ENCODE peak calls at places on chromosomes 6 and 20, in six cellular contexts. One of them, this sample, is unnamed.
A peak's percentile ranks its signal among the peaks of the same experiment; 100 is the strongest.

GRCh38 chr6:83927470-83927869 is 68.0 kb downstream of the CYB5R4 start:
- DNase-seq in GM13977: no peak
- DNase-seq in GM12865: no peak
- DNase-seq in prostate gland: no peak
- DNase-seq in suprapubic skin: no peak
- DNase-seq in AG10803: no peak
- DNase-seq in this sample: no peak

GRCh38 chr20:9015984-9016324 is 52.9 kb upstream of the PLCB4 start:
- DNase-seq in GM13977: no peak
- DNase-seq in GM12865: no peak
- DNase-seq in prostate gland: no peak
- DNase-seq in suprapubic skin: no peak
- DNase-seq in AG10803: peak; percentile 93
- DNase-seq in this sample: no peak

GRCh38 chr20:5024982-5025381 is 23.7 kb upstream of the SLC23A2 start:
- DNase-seq in GM13977: no peak
- DNase-seq in GM12865: no peak
- DNase-seq in prostate gland: no peak
- DNase-seq in suprapubic skin: no peak
- DNase-seq in AG10803: no peak
- DNase-seq in this sample: no peak

GRCh38 chr6:48959401-48960060 is 503.5 kb downstream of the MMUT start:
- DNase-seq in GM13977: no peak
- DNase-seq in GM12865: no peak
- DNase-seq in prostate gland: no peak
- DNase-seq in suprapubic skin: no peak
- DNase-seq in AG10803: no peak
- DNase-seq in this sample: no peak

GRCh38 chr6:1630771-1631217 is 21.1 kb downstream of the FOXC1 start:
- DNase-seq in GM13977: no peak
- DNase-seq in GM12865: no peak
- DNase-seq in prostate gland: no peak
- DNase-seq in suprapubic skin: no peak
- DNase-seq in AG10803: no peak
- DNase-seq in this sample: no peak

GRCh38 chr20:11166716-11167115 is 492.9 kb upstream of the JAG1 start:
- DNase-seq in GM13977: no peak
- DNase-seq in GM12865: no peak
- DNase-seq in prostate gland: no peak
- DNase-seq in suprapubic skin: no peak
- DNase-seq in AG10803: no peak
- DNase-seq in this sample: no peak

GRCh38 chr6:12014027-12014872 is 2.1 kb downstream of the HIVEP1 start:
- DNase-seq in GM13977: no peak
- DNase-seq in GM12865: no peak
- DNase-seq in prostate gland: no peak
- DNase-seq in suprapubic skin: no peak
- DNase-seq in AG10803: peak; percentile 48
- DNase-seq in this sample: no peak

GRCh38 chr6:7919871-7920270 is 9.3 kb upstream of the TXNDC5 start:
- DNase-seq in GM13977: no peak
- DNase-seq in GM12865: no peak
- DNase-seq in prostate gland: no peak
- DNase-seq in suprapubic skin: no peak
- DNase-seq in AG10803: peak; percentile 49
- DNase-seq in this sample: no peak

GRCh38 chr6:132962936-132963579 is 148.7 kb downstream of the RPS12 start:
- DNase-seq in GM13977: peak; percentile 31
- DNase-seq in GM12865: peak; percentile 73
- DNase-seq in prostate gland: peak; percentile 51
- DNase-seq in suprapubic skin: no peak
- DNase-seq in AG10803: peak; percentile 38
- DNase-seq in this sample: no peak

GRCh38 chr6:30219244-30219643 is 6.0 kb upstream of the TRIM26 start:
- DNase-seq in GM13977: peak; percentile 68
- DNase-seq in GM12865: peak; percentile 68
- DNase-seq in prostate gland: peak; percentile 43
- DNase-seq in suprapubic skin: no peak
- DNase-seq in AG10803: peak; percentile 52
- DNase-seq in this sample: no peak

GRCh38 chr6:106790935-106791334 is 161.6 kb downstream of the QRSL1 start:
- DNase-seq in GM13977: no peak
- DNase-seq in GM12865: no peak
- DNase-seq in prostate gland: no peak
- DNase-seq in suprapubic skin: no peak
- DNase-seq in AG10803: no peak
- DNase-seq in this sample: no peak

GRCh38 chr20:60062431-60063336 is 104.5 kb downstream of the CDH26 start:
- DNase-seq in GM13977: no peak
- DNase-seq in GM12865: no peak
- DNase-seq in prostate gland: no peak
- DNase-seq in suprapubic skin: no peak
- DNase-seq in AG10803: peak; percentile 97
- DNase-seq in this sample: no peak

GRCh38 chr20:3704085-3704484 is 8.3 kb downstream of the SIGLEC1 start:
- DNase-seq in GM13977: no peak
- DNase-seq in GM12865: no peak
- DNase-seq in prostate gland: no peak
- DNase-seq in suprapubic skin: no peak
- DNase-seq in AG10803: no peak
- DNase-seq in this sample: no peak

GRCh38 chr20:10007747-10008146 is 27.0 kb upstream of the ANKEF1 start:
- DNase-seq in GM13977: no peak
- DNase-seq in GM12865: no peak
- DNase-seq in prostate gland: no peak
- DNase-seq in suprapubic skin: no peak
- DNase-seq in AG10803: no peak
- DNase-seq in this sample: no peak

GRCh38 chr20:22977047-22977785 is 57.9 kb upstream of the SSTR4 start:
- DNase-seq in GM13977: no peak
- DNase-seq in GM12865: no peak
- DNase-seq in prostate gland: peak; percentile 67
- DNase-seq in suprapubic skin: no peak
- DNase-seq in AG10803: no peak
- DNase-seq in this sample: no peak

GRCh38 chr6:98156580-98156979 is 677.8 kb upstream of the POU3F2 start:
- DNase-seq in GM13977: no peak
- DNase-seq in GM12865: no peak
- DNase-seq in prostate gland: no peak
- DNase-seq in suprapubic skin: no peak
- DNase-seq in AG10803: no peak
- DNase-seq in this sample: no peak

GRCh38 chr6:50842861-50843384 is 24.3 kb downstream of the TFAP2B start:
- DNase-seq in GM13977: no peak
- DNase-seq in GM12865: no peak
- DNase-seq in prostate gland: no peak
- DNase-seq in suprapubic skin: no peak
- DNase-seq in AG10803: no peak
- DNase-seq in this sample: no peak

GRCh38 chr6:169723991-169724553 is at the start of gene PHF10:
- DNase-seq in GM13977: peak; percentile 91
- DNase-seq in GM12865: peak; percentile 51
- DNase-seq in prostate gland: peak; percentile 22
- DNase-seq in suprapubic skin: no peak
- DNase-seq in AG10803: peak; percentile 24
- DNase-seq in this sample: no peak

GRCh38 chr6:32439708-32440214 is at the start of gene HLA-DRA:
- DNase-seq in GM13977: peak; percentile 80
- DNase-seq in GM12865: peak; percentile 94
- DNase-seq in prostate gland: no peak
- DNase-seq in suprapubic skin: no peak
- DNase-seq in AG10803: peak; percentile 36
- DNase-seq in this sample: no peak

GRCh38 chr6:149026530-149026942 is 279.7 kb downstream of the UST start:
- DNase-seq in GM13977: no peak
- DNase-seq in GM12865: peak; percentile 55
- DNase-seq in prostate gland: peak; percentile 40
- DNase-seq in suprapubic skin: no peak
- DNase-seq in AG10803: peak; percentile 83
- DNase-seq in this sample: no peak
- TF ChIP-seq CTCF in GM13977: peak; percentile 51
- TF ChIP-seq CTCF in GM12865: peak; percentile 36
- TF ChIP-seq CTCF in prostate gland: peak; percentile 72
- TF ChIP-seq CTCF in suprapubic skin: peak; percentile 30
- TF ChIP-seq CTCF in AG10803: peak; percentile 73
- TF ChIP-seq CTCF in this sample: peak; percentile 95

DNA sequence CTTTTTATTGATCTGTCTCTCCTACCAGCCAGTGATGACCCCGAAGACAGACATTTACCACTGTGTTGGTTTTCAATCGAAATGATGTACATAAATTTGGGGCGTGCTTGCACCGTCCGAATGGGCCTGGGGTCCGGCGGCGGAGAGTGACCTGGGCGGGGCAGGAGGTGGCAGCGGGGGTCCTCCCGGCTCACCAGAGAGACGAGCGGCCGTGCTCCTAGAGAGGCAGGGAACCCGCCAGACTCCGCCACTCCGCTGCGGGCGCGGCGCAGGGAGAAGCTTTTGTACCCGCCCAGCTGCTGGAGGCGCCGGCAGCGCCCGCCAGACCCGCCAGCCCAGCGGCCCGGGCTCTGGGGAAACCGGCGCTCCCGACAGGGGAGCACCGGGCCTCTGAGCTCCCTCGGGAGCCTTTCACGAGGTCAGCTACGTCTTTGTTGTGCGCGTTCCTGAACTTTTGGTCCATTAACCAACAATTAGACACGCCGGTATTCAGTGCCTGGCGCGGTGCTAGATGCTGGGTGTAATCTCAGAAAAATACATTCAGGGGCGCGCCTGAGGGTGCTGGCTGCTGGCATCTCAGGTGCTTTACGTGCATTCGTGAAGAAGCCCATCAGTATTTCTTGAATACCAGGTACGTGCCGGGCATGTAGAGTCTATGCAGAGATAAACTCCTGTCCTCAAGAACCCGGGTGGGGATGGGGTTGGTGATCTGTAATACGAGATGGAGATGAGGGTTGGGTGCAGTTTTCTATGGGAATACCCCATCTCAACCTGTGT is at the start of gene PGBD1:
- DNase-seq in GM13977: peak; percentile 58
- DNase-seq in GM12865: peak; percentile 84
- DNase-seq in prostate gland: peak; percentile 39
- DNase-seq in suprapubic skin: no peak
- DNase-seq in AG10803: peak; percentile 80
- DNase-seq in this sample: peak; percentile 95
- TF ChIP-seq CTCF in GM13977: no peak
- TF ChIP-seq CTCF in GM12865: no peak
- TF ChIP-seq CTCF in prostate gland: no peak
- TF ChIP-seq CTCF in suprapubic skin: no peak
- TF ChIP-seq CTCF in AG10803: no peak
- TF ChIP-seq CTCF in this sample: peak; percentile 19

GRCh38 chr6:90547079-90547478 is 39.8 kb downstream of the MAP3K7 start:
- DNase-seq in GM13977: no peak
- DNase-seq in GM12865: no peak
- DNase-seq in prostate gland: no peak
- DNase-seq in suprapubic skin: no peak
- DNase-seq in AG10803: no peak
- DNase-seq in this sample: no peak

GRCh38 chr6:90548001-90548400 is 38.9 kb downstream of the MAP3K7 start:
- DNase-seq in GM13977: no peak
- DNase-seq in GM12865: no peak
- DNase-seq in prostate gland: no peak
- DNase-seq in suprapubic skin: no peak
- DNase-seq in AG10803: peak; percentile 26
- DNase-seq in this sample: no peak

GRCh38 chr6:90544741-90545140 is 42.1 kb downstream of the MAP3K7 start:
- DNase-seq in GM13977: no peak
- DNase-seq in GM12865: no peak
- DNase-seq in prostate gland: no peak
- DNase-seq in suprapubic skin: no peak
- DNase-seq in AG10803: no peak
- DNase-seq in this sample: no peak

GRCh38 chr6:90544085-90544484 is 42.8 kb downstream of the MAP3K7 start:
- DNase-seq in GM13977: no peak
- DNase-seq in GM12865: no peak
- DNase-seq in prostate gland: no peak
- DNase-seq in suprapubic skin: no peak
- DNase-seq in AG10803: no peak
- DNase-seq in this sample: no peak

DNA sequence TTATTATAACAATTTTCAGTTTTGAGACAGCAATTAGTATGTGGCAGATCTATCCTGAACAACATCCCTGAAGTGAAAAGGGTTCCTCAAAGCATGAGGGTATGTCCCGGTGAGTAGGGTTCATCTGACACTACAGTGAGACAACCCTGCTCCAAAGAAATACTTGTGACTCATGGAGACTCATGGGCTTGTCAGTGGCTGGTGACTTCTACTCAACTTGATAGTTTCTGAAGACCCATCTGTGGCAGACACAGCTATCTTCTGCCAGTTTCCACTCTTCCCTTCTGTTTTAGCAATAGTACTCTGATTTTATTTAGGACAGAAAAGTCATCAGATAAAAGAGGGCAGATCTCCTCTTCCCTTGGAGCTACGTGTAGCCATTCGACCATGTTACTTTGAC is 41.4 kb downstream of the MAP3K7 start:
- DNase-seq in GM13977: no peak
- DNase-seq in GM12865: no peak
- DNase-seq in prostate gland: no peak
- DNase-seq in suprapubic skin: no peak
- DNase-seq in AG10803: no peak
- DNase-seq in this sample: no peak
- TF ChIP-seq CTCF in GM13977: no peak
- TF ChIP-seq CTCF in GM12865: no peak
- TF ChIP-seq CTCF in prostate gland: no peak
- TF ChIP-seq CTCF in suprapubic skin: no peak
- TF ChIP-seq CTCF in AG10803: no peak
- TF ChIP-seq CTCF in this sample: no peak

GRCh38 chr6:39873439-39873838 is 60.8 kb downstream of the MOCS1 start:
- DNase-seq in GM13977: no peak
- DNase-seq in GM12865: no peak
- DNase-seq in prostate gland: no peak
- DNase-seq in suprapubic skin: no peak
- DNase-seq in AG10803: no peak
- DNase-seq in this sample: no peak

GRCh38 chr6:39865011-39865888 is 69.0 kb downstream of the MOCS1 start:
- DNase-seq in GM13977: peak; percentile 69
- DNase-seq in GM12865: peak; percentile 53
- DNase-seq in prostate gland: peak; percentile 15
- DNase-seq in suprapubic skin: peak; percentile 88
- DNase-seq in AG10803: peak; percentile 48
- DNase-seq in this sample: no peak

GRCh38 chr6:39861663-39862062 is 69.5 kb downstream of the DAAM2 start:
- DNase-seq in GM13977: no peak
- DNase-seq in GM12865: no peak
- DNase-seq in prostate gland: no peak
- DNase-seq in suprapubic skin: no peak
- DNase-seq in AG10803: no peak
- DNase-seq in this sample: no peak

GRCh38 chr6:39870950-39871349 is 63.3 kb downstream of the MOCS1 start:
- DNase-seq in GM13977: no peak
- DNase-seq in GM12865: no peak
- DNase-seq in prostate gland: no peak
- DNase-seq in suprapubic skin: no peak
- DNase-seq in AG10803: no peak
- DNase-seq in this sample: no peak

DNA sequence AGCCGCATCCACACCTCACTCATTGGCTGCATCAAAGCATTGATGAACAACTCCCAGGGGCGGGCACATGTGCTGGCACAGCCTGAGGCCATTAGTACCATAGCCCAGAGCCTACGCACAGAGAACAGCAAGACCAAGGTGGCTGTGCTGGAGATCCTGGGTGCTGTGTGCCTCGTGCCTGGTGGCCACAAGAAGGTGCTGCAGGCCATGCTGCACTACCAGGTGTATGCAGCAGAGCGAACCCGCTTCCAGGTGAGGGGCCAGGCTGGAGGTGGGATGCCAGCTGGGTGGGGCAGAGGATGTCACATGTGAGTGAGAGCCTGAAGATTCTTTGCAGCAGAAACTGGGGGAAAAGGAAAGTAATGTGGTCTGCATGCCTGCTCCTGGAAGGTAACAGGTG is 66.7 kb downstream of the MOCS1 start:
- DNase-seq in GM13977: no peak
- DNase-seq in GM12865: no peak
- DNase-seq in prostate gland: no peak
- DNase-seq in suprapubic skin: no peak
- DNase-seq in AG10803: no peak
- DNase-seq in this sample: no peak
- TF ChIP-seq CTCF in GM13977: no peak
- TF ChIP-seq CTCF in GM12865: no peak
- TF ChIP-seq CTCF in prostate gland: no peak
- TF ChIP-seq CTCF in suprapubic skin: no peak
- TF ChIP-seq CTCF in AG10803: no peak
- TF ChIP-seq CTCF in this sample: peak; percentile 28